ENCODE peak calls at places on chromosomes 6 and 20, in five cellular contexts. Y is HepG2, H is H1, Q is HCT116, O is SK-N-SH. I is an unnamed sample.

GRCh38 chr20:11496382-11496781 is 421.3 kb upstream of the BTBD3 start:
- DNase-seq in Y (no peak), H (no peak), Q (no peak), O (no peak), I (no peak)

GRCh38 chr6:34595332-34596090 is 39.4 kb upstream of the SPDEF start:
- DNase-seq in Y (no peak), H (no peak), Q (no peak), O (no peak), I (no peak)

GRCh38 chr6:45617441-45617840 is 239.7 kb upstream of the SUPT3H start:
- DNase-seq in Y (no peak), H (no peak), Q (no peak), O (no peak), I (peak)

GRCh38 chr20:58131581-58132142 is 96.8 kb downstream of the ANKRD60 start:
- DNase-seq in Y (peak), H (no peak), Q (peak), O (no peak), I (no peak)

GRCh38 chr6:36914227-36914794 is 28.6 kb downstream of the C6orf89 start:
- DNase-seq in Y (peak), H (peak), Q (peak), O (no peak), I (no peak)

GRCh38 chr20:38173237-38174156 is 8.4 kb upstream of the TGM2 start:
- DNase-seq in Y (peak), H (no peak), Q (no peak), O (no peak), I (no peak)

GRCh38 chr6:10465633-10466499 is 51.0 kb upstream of the TFAP2A start:
- DNase-seq in Y (peak), H (no peak), Q (peak), O (peak), I (peak)

GRCh38 chr20:33656010-33656782 is 5.9 kb upstream of the C20orf144 start:
- DNase-seq in Y (no peak), H (no peak), Q (no peak), O (peak), I (no peak)

GRCh38 chr6:28777147-28777461 is 146.7 kb downstream of the TRIM27 start:
- DNase-seq in Y (no peak), H (no peak), Q (no peak), O (no peak), I (no peak)

GRCh38 chr6:53361549-53362031 is 12.8 kb upstream of the ELOVL5 start:
- DNase-seq in Y (no peak), H (no peak), Q (no peak), O (no peak), I (no peak)

GRCh38 chr20:1660263-1660662 is 2.7 kb upstream of the SIRPG start:
- DNase-seq in Y (no peak), H (no peak), Q (no peak), O (no peak), I (no peak)

GRCh38 chr20:46157625-46158024 is 39.5 kb downstream of the CD40 start:
- DNase-seq in Y (no peak), H (no peak), Q (no peak), O (peak), I (no peak)

GRCh38 chr6:17501982-17502704 is 98.0 kb upstream of the FAM8A1 start:
- DNase-seq in Y (no peak), H (no peak), Q (no peak), O (no peak), I (no peak)

GRCh38 chr6:125954735-125955410 is 1.7 kb upstream of the HINT3 start:
- DNase-seq in Y (no peak), H (no peak), Q (no peak), O (no peak), I (no peak)

GRCh38 chr6:82348130-82348529 is 15.5 kb upstream of the TPBG start:
- DNase-seq in Y (no peak), H (no peak), Q (no peak), O (no peak), I (no peak)

GRCh38 chr6:32519117-32519909 is 10.8 kb downstream of the HLA-DRB5 start:
- DNase-seq in Y (peak), H (no peak), Q (no peak), O (no peak), I (no peak)

GRCh38 chr6:52491203-52492069 is 71.3 kb downstream of the EFHC1 start:
- DNase-seq in Y (no peak), H (no peak), Q (no peak), O (no peak), I (no peak)

GRCh38 chr6:31750411-31751022 is 10.7 kb downstream of the MSH5 start:
- DNase-seq in Y (no peak), H (no peak), Q (no peak), O (no peak), I (no peak)

GRCh38 chr6:41306187-41306854 is 19.8 kb upstream of the TREM1 start:
- DNase-seq in Y (peak), H (no peak), Q (peak), O (peak), I (peak)

GRCh38 chr6:169944415-169944814 is 193.0 kb downstream of the ERMARD start:
- DNase-seq in Y (no peak), H (no peak), Q (no peak), O (no peak), I (no peak)

GRCh38 chr6:137188855-137189254 is 15.4 kb upstream of the IL22RA2 start:
- DNase-seq in Y (peak), H (no peak), Q (peak), O (no peak), I (peak)

GRCh38 chr6:48144024-48144423 is 33.0 kb upstream of the PTCHD4 start:
- DNase-seq in Y (no peak), H (no peak), Q (no peak), O (no peak), I (no peak)

GRCh38 chr6:170464524-170464979 is 88.6 kb downstream of the PSMB1 start:
- DNase-seq in Y (no peak), H (no peak), Q (no peak), O (no peak), I (no peak)

GRCh38 chr20:10540636-10541493 is 105.8 kb downstream of the SLX4IP start:
- DNase-seq in Y (peak), H (no peak), Q (peak), O (no peak), I (no peak)

GRCh38 chr6:159169557-159170332 is 545 bp downstream of the FNDC1 start:
- DNase-seq in Y (no peak), H (no peak), Q (no peak), O (peak), I (no peak)

GRCh38 chr6:162258647-162259046 is 468.9 kb downstream of the PRKN start:
- DNase-seq in Y (no peak), H (no peak), Q (no peak), O (no peak), I (no peak)

GRCh38 chr6:120779441-120779840 is 554.8 kb downstream of the TBC1D32 start:
- DNase-seq in Y (no peak), H (no peak), Q (no peak), O (no peak), I (no peak)

GRCh38 chr6:3457710-3458605 is 1.1 kb upstream of the SLC22A23 start:
- DNase-seq in Y (peak), H (no peak), Q (peak), O (peak), I (peak)

GRCh38 chr6:108118791-108119211 is 44.3 kb upstream of the OSTM1 start:
- DNase-seq in Y (no peak), H (no peak), Q (no peak), O (peak), I (no peak)

GRCh38 chr6:50264995-50265571 is 215.4 kb upstream of the DEFB112 start:
- DNase-seq in Y (peak), H (no peak), Q (no peak), O (peak), I (peak)

GRCh38 chr20:35404614-35405259 is 7.0 kb downstream of the UQCC1 start:
- DNase-seq in Y (no peak), H (no peak), Q (no peak), O (no peak), I (no peak)

GRCh38 chr6:6734463-6735455 is 146.2 kb downstream of the LY86 start:
- DNase-seq in Y (no peak), H (no peak), Q (no peak), O (no peak), I (no peak)
- TF ChIP-seq JUND in Y (no peak), H (no peak), Q (no peak), O (no peak), I (no peak)

GRCh38 chr20:56158489-56158888 is 90.0 kb upstream of the MC3R start:
- DNase-seq in Y (no peak), H (no peak), Q (no peak), O (no peak), I (no peak)

GRCh38 chr20:56160956-56161355 is 87.6 kb upstream of the MC3R start:
- DNase-seq in Y (no peak), H (no peak), Q (no peak), O (no peak), I (no peak)

GRCh38 chr20:56166781-56167465 is 81.6 kb upstream of the MC3R start:
- DNase-seq in Y (no peak), H (no peak), Q (no peak), O (no peak), I (no peak)

DNA sequence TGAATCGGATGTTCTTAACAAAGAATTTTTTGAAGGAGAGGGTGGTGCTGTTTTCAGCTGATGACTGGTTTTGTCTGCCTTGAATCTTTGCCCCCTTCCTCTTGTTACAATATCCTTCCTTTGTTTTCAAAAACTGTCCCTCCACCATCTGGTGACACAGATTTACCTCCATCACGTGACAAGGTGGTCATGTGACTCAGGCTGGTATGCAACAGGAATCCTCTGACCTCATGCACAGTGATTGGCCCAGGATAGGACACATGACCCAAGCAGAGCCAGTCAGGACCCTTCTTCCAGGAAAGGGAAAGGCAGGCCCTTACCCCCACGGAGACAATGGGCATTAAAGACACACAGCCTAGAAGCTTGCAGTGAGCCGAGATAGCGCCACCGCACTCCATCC is 84.7 kb upstream of the MC3R start:
- DNase-seq in Y (no peak), H (no peak), Q (no peak), O (no peak), I (no peak)
- TF ChIP-seq JUND in Y (no peak), H (no peak), Q (no peak), O (no peak), I (no peak)

DNA sequence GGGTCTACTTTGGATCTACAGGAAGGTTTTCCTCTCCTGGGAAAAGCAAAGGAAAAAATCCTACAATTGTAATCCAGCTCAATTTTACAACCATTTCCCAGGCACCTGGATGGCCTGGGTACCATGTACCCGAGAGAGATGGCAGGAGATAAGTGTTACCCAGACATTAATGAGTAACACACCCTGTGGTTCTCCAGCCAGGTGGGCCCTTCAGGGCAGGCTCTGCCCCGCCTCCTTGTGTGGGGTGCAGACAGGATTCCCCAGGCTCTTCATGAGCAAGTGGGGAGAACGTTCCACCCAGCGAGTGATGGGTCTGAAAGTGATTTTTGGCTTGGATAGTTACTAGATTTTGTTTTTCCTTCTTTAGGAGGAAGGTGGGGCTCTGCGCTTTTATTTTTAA is 244.0 kb downstream of the TAF4 start:
- DNase-seq in Y (no peak), H (no peak), Q (no peak), O (no peak), I (no peak)
- TF ChIP-seq JUND in Y (no peak), H (no peak), Q (no peak), O (no peak), I (no peak)

GRCh38 chr20:48638546-48638945 is 189.3 kb downstream of the PREX1 start:
- DNase-seq in Y (no peak), H (no peak), Q (peak), O (no peak), I (no peak)
- TF ChIP-seq JUND in Y (no peak), H (no peak), Q (peak), O (no peak), I (no peak)

GRCh38 chr6:168169624-168170023 is 90.6 kb upstream of the FRMD1 start:
- DNase-seq in Y (no peak), H (no peak), Q (no peak), O (no peak), I (no peak)
- TF ChIP-seq JUND in Y (no peak), H (no peak), Q (no peak), O (no peak), I (no peak)

DNA sequence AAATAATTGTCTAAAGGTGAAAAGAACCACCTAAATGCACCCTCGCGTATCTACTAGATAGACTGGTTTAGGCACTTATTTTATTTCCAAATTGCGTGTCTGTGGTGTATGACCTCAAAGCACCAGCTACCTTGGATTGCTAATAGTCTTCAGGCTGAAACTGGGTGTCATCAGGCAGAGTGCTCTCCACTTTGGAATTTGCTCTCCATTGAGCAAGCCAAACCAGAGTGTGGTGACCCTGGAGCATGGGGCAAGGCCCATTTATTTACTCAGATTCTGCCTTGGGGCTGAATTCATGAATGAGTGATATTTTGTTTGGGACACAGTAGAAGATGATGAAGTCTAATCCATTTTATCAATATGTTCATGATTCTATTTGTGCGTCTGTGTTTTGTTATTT is 812.8 kb upstream of the SLC35B3 start:
- DNase-seq in Y (no peak), H (no peak), Q (no peak), O (no peak), I (no peak)
- TF ChIP-seq JUND in Y (no peak), H (no peak), Q (no peak), O (no peak), I (no peak)

DNA sequence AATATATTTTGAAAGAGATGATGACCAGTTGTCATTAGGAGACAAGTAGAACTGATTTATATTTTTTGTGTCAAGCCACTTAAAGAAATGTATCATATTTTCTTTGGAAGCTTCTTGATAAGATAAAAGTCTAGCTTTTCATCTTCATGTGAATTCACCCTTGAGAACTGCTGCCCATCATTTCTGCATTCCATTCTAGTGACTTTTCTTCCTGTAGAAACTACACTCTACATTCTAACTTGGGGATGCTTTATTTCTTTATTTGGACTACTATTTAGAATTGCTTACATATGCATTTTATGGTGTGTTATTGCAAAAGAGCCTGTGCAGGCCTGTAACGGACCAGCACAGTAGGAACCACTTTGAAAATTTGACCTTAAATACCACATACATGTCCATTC is 335.0 kb upstream of the KCNQ5 start:
- DNase-seq in Y (no peak), H (no peak), Q (no peak), O (no peak), I (no peak)
- TF ChIP-seq JUND in Y (no peak), H (no peak), Q (no peak), O (peak), I (no peak)

DNA sequence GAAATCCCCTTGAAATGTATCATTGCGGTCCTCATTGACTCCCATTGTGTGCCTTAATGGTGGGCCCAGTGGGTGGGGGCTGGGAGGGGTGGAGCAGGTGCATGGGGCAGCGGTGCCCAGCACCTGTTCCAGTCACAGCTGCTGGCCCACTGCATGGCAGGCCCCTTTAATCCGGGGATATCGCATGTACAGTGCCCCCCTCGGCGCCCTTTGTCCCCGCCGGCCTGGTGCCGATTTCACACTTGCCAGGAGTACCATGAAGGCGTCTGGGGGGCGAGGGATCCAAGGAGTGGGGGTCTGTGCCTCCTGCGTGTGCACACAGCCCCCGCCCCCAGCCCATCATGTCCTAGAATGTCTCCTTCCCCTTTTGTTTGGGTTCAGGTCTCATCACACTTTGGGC is 2.8 kb downstream of the SNAI1 start:
- DNase-seq in Y (no peak), H (no peak), Q (no peak), O (no peak), I (no peak)
- TF ChIP-seq JUND in Y (no peak), H (no peak), Q (no peak), O (no peak), I (no peak)

GRCh38 chr6:56752009-56752408 is 109.3 kb upstream of the DST start:
- DNase-seq in Y (no peak), H (no peak), Q (no peak), O (no peak), I (no peak)
- TF ChIP-seq JUND in Y (no peak), H (peak), Q (no peak), O (no peak), I (no peak)

I was measured in T47D.